ENCODE peak calls at places on chromosomes 11 and 22, in four cellular contexts. I is T-cell, B is NCI-H2029, M is lower lobe of right lung. A is an unnamed sample.

GRCh38 chr11:35463211-35463810 is 44.0 kb upstream of the SLC1A2 start:
- DNase-seq in I (no peak), B (no peak), M (no peak), A (no peak)

GRCh38 chr22:50308597-50308935 is 1.1 kb upstream of the PLXNB2 start:
- DNase-seq in I (no peak), B (no peak), M (peak), A (peak)

GRCh38 chr11:7281083-7281482 is 29.4 kb downstream of the SYT9 start:
- DNase-seq in I (no peak), B (no peak), M (no peak), A (no peak)

GRCh38 chr22:25223269-25223850 is 3.9 kb downstream of the CRYBB2 start:
- DNase-seq in I (no peak), B (no peak), M (no peak), A (no peak)

GRCh38 chr11:17978553-17979287 is 34.1 kb downstream of the SERGEF start:
- DNase-seq in I (no peak), B (peak), M (no peak), A (peak)

GRCh38 chr11:62269654-62270278 is at the start of gene SCGB2A2:
- DNase-seq in I (no peak), B (no peak), M (no peak), A (no peak)

GRCh38 chr11:32005786-32006406 is 85.0 kb upstream of the RCN1 start:
- DNase-seq in I (no peak), B (no peak), M (no peak), A (no peak)

GRCh38 chr11:118151421-118151820 is 1.2 kb downstream of the SCN4B start:
- DNase-seq in I (no peak), B (peak), M (no peak), A (peak)

GRCh38 chr11:26994579-26995210 is 783 bp downstream of the FIBIN start:
- DNase-seq in I (no peak), B (no peak), M (peak), A (no peak)

GRCh38 chr11:60265373-60266214 is 14.9 kb upstream of the MS4A4A start:
- DNase-seq in I (no peak), B (peak), M (no peak), A (peak)

GRCh38 chr11:64206457-64207246 is at the start of gene FERMT3:
- DNase-seq in I (peak), B (no peak), M (peak), A (no peak)

GRCh38 chr11:106152824-106153223 is 75.4 kb downstream of the AASDHPPT start:
- DNase-seq in I (no peak), B (no peak), M (no peak), A (peak)

GRCh38 chr11:1843098-1843473 is 4.3 kb downstream of the TNNI2 start:
- DNase-seq in I (no peak), B (no peak), M (peak), A (no peak)

GRCh38 chr11:34214961-34215805 is 109.8 kb downstream of the NAT10 start:
- DNase-seq in I (no peak), B (no peak), M (no peak), A (no peak)

GRCh38 chr11:32071811-32072210 is 19.1 kb upstream of the RCN1 start:
- DNase-seq in I (no peak), B (no peak), M (no peak), A (peak)

GRCh38 chr11:7081441-7081840 is 7.4 kb upstream of the RBMXL2 start:
- DNase-seq in I (no peak), B (no peak), M (no peak), A (no peak)

GRCh38 chr11:8715501-8715900 is 32.9 kb downstream of the RPL27A start:
- DNase-seq in I (no peak), B (no peak), M (no peak), A (no peak)

GRCh38 chr11:57805780-57806179 is 44.2 kb downstream of the CTNND1 start:
- DNase-seq in I (no peak), B (no peak), M (no peak), A (no peak)

GRCh38 chr22:17705565-17706450 is 67.3 kb downstream of the BCL2L13 start:
- DNase-seq in I (no peak), B (no peak), M (no peak), A (no peak)

GRCh38 chr11:74037309-74037708 is 28.4 kb upstream of the UCP3 start:
- DNase-seq in I (no peak), B (no peak), M (no peak), A (no peak)

GRCh38 chr11:83545911-83546310 is 259.7 kb upstream of the CCDC90B start:
- DNase-seq in I (no peak), B (no peak), M (no peak), A (no peak)

GRCh38 chr11:74678591-74679512 is 52.4 kb downstream of the CHRDL2 start:
- DNase-seq in I (no peak), B (no peak), M (no peak), A (no peak)

GRCh38 chr11:82775736-82776346 is 42.2 kb upstream of the FAM181B start:
- DNase-seq in I (no peak), B (peak), M (no peak), A (peak)

GRCh38 chr22:26322179-26322905 is 106.7 kb upstream of the ASPHD2 start:
- DNase-seq in I (no peak), B (no peak), M (no peak), A (peak)

GRCh38 chr11:63250162-63251050 is 7.0 kb upstream of the SLC22A25 start:
- DNase-seq in I (no peak), B (no peak), M (no peak), A (no peak)

GRCh38 chr22:22709719-22710445 is 65.5 kb downstream of the GGTLC2 start:
- DNase-seq in I (no peak), B (no peak), M (no peak), A (no peak)

GRCh38 chr11:13110929-13111812 is 102.1 kb downstream of the RASSF10 start:
- DNase-seq in I (no peak), B (no peak), M (no peak), A (no peak)

GRCh38 chr22:19373450-19373849 is 58.1 kb downstream of the HIRA start:
- DNase-seq in I (no peak), B (no peak), M (no peak), A (no peak)

GRCh38 chr22:41770715-41771452 is 29.6 kb upstream of the CCDC134 start:
- DNase-seq in I (no peak), B (no peak), M (no peak), A (no peak)

GRCh38 chr11:126102436-126102894 is 39.8 kb upstream of the CDON start:
- DNase-seq in I (no peak), B (peak), M (peak), A (no peak)

GRCh38 chr11:119337581-119338317 is 2.9 kb downstream of the C1QTNF5 start:
- DNase-seq in I (no peak), B (no peak), M (peak), A (peak)

GRCh38 chr22:23767673-23768548 is at the start of gene CHCHD10:
- DNase-seq in I (peak), B (peak), M (peak), A (peak)

GRCh38 chr22:42158456-42159132 is 28.0 kb upstream of the CYP2D6 start:
- DNase-seq in I (no peak), B (no peak), M (no peak), A (no peak)

GRCh38 chr22:45268167-45268957 is 16.4 kb upstream of the UPK3A start:
- DNase-seq in I (no peak), B (peak), M (no peak), A (peak)

GRCh38 chr11:4060182-4060923 is 34.2 kb upstream of the RRM1 start:
- DNase-seq in I (no peak), B (no peak), M (no peak), A (no peak)

GRCh38 chr11:12318791-12319733 is 58.3 kb upstream of the PARVA start:
- DNase-seq in I (no peak), B (peak), M (no peak), A (peak)

GRCh38 chr22:44828193-44828592 is 75.8 kb downstream of the ARHGAP8 start:
- DNase-seq in I (no peak), B (no peak), M (no peak), A (peak)

GRCh38 chr11:118921121-118921928 is 4.4 kb downstream of the BCL9L start:
- DNase-seq in I (no peak), B (no peak), M (peak), A (peak)

GRCh38 chr11:28966951-28967350 is 858.8 kb downstream of the METTL15 start:
- DNase-seq in I (no peak), B (no peak), M (no peak), A (peak)

A was measured in AG08396.